ENCODE peak calls at places on chromosomes 16 and 17, in six cellular contexts. L is HFF-Myc, U is hepatocyte, H is Peyer's patch, Y is lung, G is mucosa of descending colon. A is an unnamed sample.
A peak's percentile ranks its signal among the peaks of the same experiment; 100 is the strongest.

GRCh38 chr17:58840820-58841612 is 85.4 kb downstream of the PPM1E start:
- DNase-seq in L (no peak), U (no peak), H (no peak), Y (no peak), G (no peak), A (no peak)

GRCh38 chr17:79369001-79369400 is 241.8 kb downstream of the RBFOX3 start:
- DNase-seq in L (no peak), U (no peak), H (no peak), Y (no peak), G (no peak), A (no peak)

GRCh38 chr16:53022374-53022773 is 30.3 kb downstream of the CHD9NB start:
- DNase-seq in L (peak; percentile 24), U (peak; percentile 74), H (no peak), Y (peak; percentile 34), G (peak; percentile 38), A (peak; percentile 71)

GRCh38 chr17:74528491-74529199 is 2.6 kb downstream of the CD300LB start:
- DNase-seq in L (no peak), U (no peak), H (peak; percentile 53), Y (peak; percentile 58), G (peak; percentile 34), A (no peak)

GRCh38 chr16:66662445-66663194 is 33.9 kb downstream of the CMTM4 start:
- DNase-seq in L (no peak), U (peak; percentile 20), H (peak; percentile 52), Y (no peak), G (peak; percentile 52), A (peak; percentile 18)

GRCh38 chr16:75593825-75594820 is 27.9 kb downstream of the GABARAPL2 start:
- DNase-seq in L (peak; percentile 76), U (peak; percentile 29), H (no peak), Y (no peak), G (no peak), A (peak; percentile 40)

GRCh38 chr16:89613101-89613953 is at the start of gene DPEP1:
- DNase-seq in L (no peak), U (no peak), H (peak; percentile 80), Y (no peak), G (no peak), A (no peak)

GRCh38 chr17:33055171-33055611 is 63.5 kb downstream of the SPACA3 start:
- DNase-seq in L (no peak), U (no peak), H (no peak), Y (no peak), G (no peak), A (no peak)

GRCh38 chr17:19238167-19238505 is 970 bp downstream of the EPN2 start:
- DNase-seq in L (no peak), U (peak; percentile 63), H (peak; percentile 52), Y (peak; percentile 43), G (peak; percentile 46), A (peak; percentile 14)

GRCh38 chr16:50547340-50547865 is 793 bp upstream of the NKD1 start:
- DNase-seq in L (no peak), U (peak; percentile 59), H (peak; percentile 89), Y (no peak), G (peak; percentile 55), A (peak; percentile 58)

GRCh38 chr17:28916302-28916934 is 13.5 kb upstream of the DHRS13 start:
- DNase-seq in L (no peak), U (peak; percentile 57), H (peak; percentile 81), Y (peak; percentile 42), G (peak; percentile 73), A (peak; percentile 46)

GRCh38 chr17:6507535-6507934 is 48.8 kb downstream of the PITPNM3 start:
- DNase-seq in L (peak; percentile 20), U (no peak), H (peak; percentile 48), Y (no peak), G (peak; percentile 47), A (peak; percentile 64)

GRCh38 chr16:81094771-81095251 is 1.4 kb downstream of the GCSH start:
- DNase-seq in L (no peak), U (no peak), H (no peak), Y (no peak), G (no peak), A (no peak)

GRCh38 chr17:73514146-73514863 is 129.9 kb downstream of the SDK2 start:
- DNase-seq in L (no peak), U (no peak), H (no peak), Y (no peak), G (no peak), A (no peak)

GRCh38 chr16:351804-352520 is 561 bp downstream of the AXIN1 start:
- DNase-seq in L (no peak), U (peak; percentile 60), H (peak; percentile 71), Y (no peak), G (peak; percentile 67), A (peak; percentile 34)

GRCh38 chr17:68457539-68458259 is 403 bp upstream of the WIPI1 start:
- DNase-seq in L (peak; percentile 89), U (peak; percentile 99), H (peak; percentile 99), Y (peak; percentile 99), G (peak; percentile 99), A (peak; percentile 99)

GRCh38 chr17:50691550-50692447 is 15.9 kb downstream of the ANKRD40 start:
- DNase-seq in L (no peak), U (no peak), H (peak; percentile 68), Y (peak; percentile 58), G (peak; percentile 81), A (no peak)

GRCh38 chr16:85755929-85756768 is 5.3 kb upstream of the C16orf74 start:
- DNase-seq in L (no peak), U (no peak), H (peak; percentile 68), Y (no peak), G (no peak), A (no peak)

GRCh38 chr17:66348605-66349165 is 46.3 kb downstream of the PRKCA start:
- DNase-seq in L (peak; percentile 76), U (peak; percentile 82), H (peak; percentile 75), Y (peak; percentile 62), G (peak; percentile 70), A (peak; percentile 56)

GRCh38 chr16:19771040-19771439 is 53.0 kb downstream of the IQCK start:
- DNase-seq in L (no peak), U (no peak), H (no peak), Y (no peak), G (no peak), A (no peak)

GRCh38 chr17:80942360-80943345 is 49.0 kb upstream of the CHMP6 start:
- DNase-seq in L (peak; percentile 44), U (peak; percentile 65), H (peak; percentile 85), Y (peak; percentile 76), G (peak; percentile 89), A (no peak)

GRCh38 chr17:36983618-36984017 is 34.9 kb downstream of the AATF start:
- DNase-seq in L (no peak), U (no peak), H (no peak), Y (no peak), G (no peak), A (no peak)

GRCh38 chr17:31095239-31096105 is 695 bp downstream of the NF1 start:
- DNase-seq in L (no peak), U (peak; percentile 77), H (peak; percentile 61), Y (peak; percentile 43), G (peak; percentile 65), A (peak; percentile 55)

GRCh38 chr16:15583526-15583925 is 59.4 kb downstream of the MARF1 start:
- DNase-seq in L (no peak), U (no peak), H (no peak), Y (no peak), G (no peak), A (no peak)

DNA sequence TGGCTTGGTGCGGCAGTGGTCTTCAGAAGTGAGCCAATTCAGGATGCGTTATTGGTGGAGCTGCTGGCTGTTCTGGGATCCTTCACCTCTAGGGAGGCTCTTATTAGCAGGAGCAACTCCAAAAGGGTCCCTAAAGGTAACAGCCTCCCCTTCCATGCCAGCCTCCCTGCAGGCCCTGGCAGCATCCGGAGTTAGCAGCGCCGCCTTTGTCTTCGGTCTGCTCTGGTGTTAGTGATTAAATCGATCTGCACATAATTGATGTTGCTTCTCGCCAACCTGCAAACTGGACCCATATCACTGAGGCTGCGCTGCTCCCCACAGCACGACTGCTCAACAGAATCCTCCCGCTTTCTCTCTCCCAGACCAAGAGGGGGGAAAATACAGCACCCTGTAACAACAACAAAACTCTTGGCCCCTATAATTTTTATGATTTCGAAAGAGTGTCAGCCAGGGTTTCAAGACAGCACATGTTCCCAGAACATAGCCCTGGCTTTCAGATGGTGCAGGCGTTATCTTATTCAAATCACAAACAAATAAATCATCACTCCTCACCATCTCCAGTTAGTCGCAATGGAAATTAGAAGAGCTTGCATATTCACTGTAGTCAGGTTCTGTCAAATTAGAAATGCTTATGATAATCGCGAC is 76.0 kb downstream of the IRX3 start:
- DNase-seq in L (no peak), U (no peak), H (no peak), Y (no peak), G (no peak), A (no peak)
- TF ChIP-seq CTCF in L (no peak), U (no peak), H (no peak), Y (no peak), G (no peak), A (no peak)

GRCh38 chr17:48663134-48663924 is 37.2 kb upstream of the HOXB9 start:
- DNase-seq in L (no peak), U (no peak), H (no peak), Y (no peak), G (no peak), A (no peak)
- TF ChIP-seq CTCF in L (peak; percentile 15), U (peak; percentile 4), H (no peak), Y (no peak), G (no peak), A (no peak)

GRCh38 chr17:43368740-43369506 is 29.9 kb upstream of the ARL4D start:
- DNase-seq in L (no peak), U (peak; percentile 90), H (peak; percentile 89), Y (peak; percentile 80), G (peak; percentile 83), A (peak; percentile 87)
- TF ChIP-seq CTCF in L (no peak), U (peak; percentile 19), H (no peak), Y (no peak), G (no peak), A (no peak)

GRCh38 chr17:40062347-40063033 is at the start of gene THRA:
- DNase-seq in L (no peak), U (peak; percentile 92), H (peak; percentile 88), Y (peak; percentile 56), G (peak; percentile 77), A (peak; percentile 100)
- TF ChIP-seq CTCF in L (no peak), U (no peak), H (no peak), Y (no peak), G (no peak), A (no peak)

GRCh38 chr16:29894352-29894751 is 5.0 kb downstream of the SEZ6L2 start:
- DNase-seq in L (no peak), U (no peak), H (no peak), Y (no peak), G (no peak), A (no peak)
- TF ChIP-seq CTCF in L (no peak), U (no peak), H (no peak), Y (no peak), G (no peak), A (no peak)

DNA sequence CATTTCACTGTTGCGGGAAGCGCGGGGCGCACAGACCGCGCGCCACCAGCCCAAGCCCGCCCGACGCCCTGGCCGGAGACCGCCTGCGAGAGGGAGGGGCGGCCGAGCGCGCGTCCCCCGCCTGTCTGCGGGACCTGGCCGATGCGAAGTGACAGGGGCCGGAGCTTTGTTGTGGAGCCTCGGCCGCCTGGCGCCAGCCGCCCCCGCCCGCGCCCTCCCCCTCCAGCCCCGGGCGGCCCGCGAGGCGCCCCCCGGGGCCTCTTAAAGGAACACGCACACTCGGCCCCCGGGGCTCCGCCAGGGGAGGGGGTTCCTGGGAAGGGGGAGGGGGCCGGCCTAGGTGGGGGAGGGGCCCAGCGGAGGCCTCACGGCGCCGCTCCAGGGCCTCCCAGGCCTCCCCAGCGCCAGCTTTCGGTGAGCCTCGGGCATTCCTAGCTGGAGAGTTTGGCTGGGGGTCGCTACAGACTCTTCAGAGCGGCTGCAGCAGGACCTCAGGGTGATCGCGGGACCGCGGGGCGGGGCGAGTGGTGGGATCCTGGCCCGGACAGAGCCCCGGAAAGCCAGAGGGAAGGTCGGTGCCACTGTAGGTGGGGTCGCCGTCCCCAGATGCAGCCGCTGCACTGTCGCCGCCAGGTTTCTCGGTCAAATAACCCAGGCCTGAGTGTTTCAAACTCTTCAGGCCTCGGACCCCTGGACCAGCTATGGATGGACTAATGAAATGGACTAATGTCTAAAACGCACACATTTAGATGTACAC is 2.4 kb upstream of the TBX2 start:
- DNase-seq in L (no peak), U (peak; percentile 77), H (no peak), Y (no peak), G (no peak), A (no peak)
- TF ChIP-seq CTCF in L (no peak), U (peak; percentile 16), H (no peak), Y (no peak), G (no peak), A (no peak)